ENCODE peak calls at places on chromosomes 6 and 20, in five cellular contexts. I is GM13976, W is Peyer's patch, P is fibroblast of pulmonary artery, G is OCI-LY7. F is an unnamed sample.

GRCh38 chr6:87926687-87927086 is 121.0 kb upstream of the SPACA1 start:
- DNase-seq in P (no peak), G (no peak), W (no peak), I (no peak), F (no peak)

GRCh38 chr20:8353512-8353911 is 221.4 kb downstream of the PLCB1 start:
- DNase-seq in P (no peak), I (no peak), G (no peak), W (no peak), F (no peak)

GRCh38 chr20:22684763-22685443 is 100.5 kb upstream of the FOXA2 start:
- DNase-seq in W (no peak), G (no peak), I (no peak), P (no peak), F (peak)

GRCh38 chr20:4602297-4602631 is 119.4 kb upstream of the PRND start:
- DNase-seq in I (no peak), P (no peak), G (no peak), W (no peak), F (no peak)

GRCh38 chr20:44211177-44212039 is 837 bp upstream of the OSER1 start:
- DNase-seq in I (no peak), G (no peak), W (no peak), P (peak), F (no peak)

GRCh38 chr6:121652726-121653623 is 217.5 kb downstream of the GJA1 start:
- DNase-seq in G (no peak), W (no peak), I (no peak), P (peak), F (peak)

GRCh38 chr20:24164360-24164759 is 175.8 kb upstream of the GGTLC1 start:
- DNase-seq in P (peak), G (peak), I (no peak), W (no peak), F (peak)

GRCh38 chr6:89599727-89600126 is 38.8 kb downstream of the LYRM2 start:
- DNase-seq in P (no peak), I (no peak), G (no peak), W (no peak), F (no peak)

GRCh38 chr20:58393299-58393698 is 4.3 kb downstream of the VAPB start:
- DNase-seq in G (no peak), P (no peak), I (no peak), W (no peak), F (no peak)

F was measured in endothelial cell of umbilical vein.